ENCODE peak calls at places on chromosomes 2 and 18, in seven cellular contexts. H is A549, G is GM12878, M is SK-N-SH, D is K562, F is HepG2, A is H1. U is an unnamed sample.

GRCh38 chr2:229153946-229154345 is 117.1 kb downstream of the PID1 start:
- DNase-seq in M (no peak), F (no peak), D (no peak), A (no peak), H (no peak), G (no peak), U (no peak)

GRCh38 chr2:134295441-134295840 is 41.6 kb downstream of the MGAT5 start:
- DNase-seq in G (no peak), A (no peak), F (no peak), D (no peak), M (no peak), H (no peak), U (no peak)

GRCh38 chr2:5111581-5111980 is 580.6 kb upstream of the SOX11 start:
- DNase-seq in D (no peak), M (peak; percentile 52), H (no peak), A (no peak), F (no peak), G (no peak), U (no peak)

GRCh38 chr2:40062381-40062780 is 283.3 kb upstream of the THUMPD2 start:
- DNase-seq in G (no peak), M (no peak), H (no peak), A (no peak), F (no peak), D (no peak), U (no peak)

GRCh38 chr18:43720036-43720435 is 442.7 kb upstream of the SYT4 start:
- DNase-seq in H (no peak), G (no peak), D (no peak), M (no peak), F (no peak), A (no peak), U (no peak)

GRCh38 chr2:31239842-31240198 is 5.9 kb downstream of the EHD3 start:
- DNase-seq in G (no peak), H (no peak), F (no peak), M (no peak), A (no peak), D (no peak), U (peak; percentile 42)

GRCh38 chr2:219125225-219125885 is 35.3 kb downstream of the NHEJ1 start:
- DNase-seq in H (peak; percentile 31), M (no peak), G (no peak), D (peak; percentile 70), A (no peak), F (peak; percentile 77), U (peak; percentile 88)

GRCh38 chr2:25251461-25252273 is 83.3 kb upstream of the POMC start:
- DNase-seq in G (no peak), F (peak; percentile 91), H (peak; percentile 67), A (no peak), D (peak; percentile 74), M (peak; percentile 84), U (peak; percentile 7)

GRCh38 chr2:207584952-207585351 is 40.2 kb downstream of the METTL21A start:
- DNase-seq in A (no peak), G (no peak), M (no peak), H (no peak), D (no peak), F (no peak), U (no peak)

GRCh38 chr2:100197643-100198153 is 55.3 kb upstream of the AFF3 start:
- DNase-seq in G (no peak), H (no peak), M (peak; percentile 83), A (no peak), F (no peak), D (no peak), U (peak; percentile 46)

GRCh38 chr18:57833441-57834101 is 30.5 kb upstream of the ATP8B1 start:
- DNase-seq in D (peak; percentile 18), A (no peak), F (peak; percentile 16), H (no peak), G (peak; percentile 55), M (no peak), U (peak; percentile 57)

GRCh38 chr2:51994123-51994788 is 962.3 kb upstream of the NRXN1 start:
- DNase-seq in D (no peak), M (no peak), H (no peak), F (no peak), G (no peak), A (no peak), U (no peak)

GRCh38 chr2:176067587-176068002 is 16.2 kb downstream of the EVX2 start:
- DNase-seq in H (no peak), G (no peak), F (no peak), D (no peak), M (no peak), A (no peak), U (no peak)

GRCh38 chr2:54741250-54741649 is 17.8 kb downstream of the EML6 start:
- DNase-seq in G (no peak), M (no peak), F (no peak), D (no peak), A (no peak), H (no peak), U (peak; percentile 30)

GRCh38 chr2:2014251-2014761 is 270.0 kb upstream of the PXDN start:
- DNase-seq in M (peak; percentile 82), G (no peak), A (no peak), H (no peak), D (no peak), F (no peak), U (no peak)

GRCh38 chr2:137802038-137802437 is 162.2 kb upstream of the HNMT start:
- DNase-seq in D (no peak), G (no peak), H (no peak), F (no peak), A (no peak), M (no peak), U (no peak)

GRCh38 chr18:6566338-6566911 is 151.7 kb upstream of the L3MBTL4 start:
- DNase-seq in A (no peak), D (no peak), G (no peak), M (no peak), H (no peak), F (no peak), U (no peak)

GRCh38 chr2:12803616-12804015 is 86.9 kb downstream of the TRIB2 start:
- DNase-seq in G (no peak), A (no peak), D (no peak), F (no peak), M (peak; percentile 46), H (no peak), U (no peak)

GRCh38 chr2:128028668-128029054 is 802 bp upstream of the SAP130 start:
- DNase-seq in M (peak; percentile 12), F (no peak), A (no peak), D (peak; percentile 46), H (no peak), G (no peak), U (no peak)

GRCh38 chr2:169693344-169693743 is 861 bp downstream of the CFAP210 start:
- DNase-seq in A (no peak), M (peak; percentile 64), G (no peak), F (peak; percentile 52), D (no peak), H (no peak), U (no peak)

GRCh38 chr18:46152436-46152807 is 48.2 kb downstream of the HAUS1 start:
- DNase-seq in H (no peak), A (no peak), F (no peak), M (no peak), D (no peak), G (no peak), U (peak; percentile 83)

GRCh38 chr2:152171733-152172132 is 3.8 kb downstream of the STAM2 start:
- DNase-seq in H (no peak), M (no peak), G (no peak), D (no peak), A (no peak), F (no peak), U (no peak)

GRCh38 chr2:184162426-184162825 is 435.9 kb upstream of the ZNF804A start:
- DNase-seq in G (no peak), H (no peak), F (no peak), M (no peak), D (no peak), A (no peak), U (no peak)

GRCh38 chr2:227455200-227455599 is 16.8 kb upstream of the AGFG1 start:
- DNase-seq in H (no peak), M (no peak), G (no peak), F (no peak), A (no peak), D (no peak), U (no peak)

GRCh38 chr2:60483400-60483799 is 70.1 kb downstream of the BCL11A start:
- DNase-seq in F (no peak), G (no peak), M (no peak), D (no peak), H (no peak), A (no peak), U (peak; percentile 80)

GRCh38 chr2:112712903-112713584 is 7.8 kb upstream of the NT5DC4 start:
- DNase-seq in F (peak; percentile 75), A (no peak), G (no peak), H (no peak), M (no peak), D (peak; percentile 73), U (peak; percentile 84)

GRCh38 chr2:204931562-204931961 is 386.3 kb downstream of the PARD3B start:
- DNase-seq in D (no peak), H (no peak), A (no peak), G (no peak), F (no peak), M (no peak), U (peak; percentile 7)

GRCh38 chr2:150228936-150229335 is 258.5 kb downstream of the RND3 start:
- DNase-seq in D (no peak), G (no peak), M (no peak), F (no peak), A (no peak), H (no peak), U (no peak)
- TF ChIP-seq RFX5 in D (no peak), G (no peak), M (no peak), F (no peak), A (no peak), H (no peak), U (no peak)

DNA sequence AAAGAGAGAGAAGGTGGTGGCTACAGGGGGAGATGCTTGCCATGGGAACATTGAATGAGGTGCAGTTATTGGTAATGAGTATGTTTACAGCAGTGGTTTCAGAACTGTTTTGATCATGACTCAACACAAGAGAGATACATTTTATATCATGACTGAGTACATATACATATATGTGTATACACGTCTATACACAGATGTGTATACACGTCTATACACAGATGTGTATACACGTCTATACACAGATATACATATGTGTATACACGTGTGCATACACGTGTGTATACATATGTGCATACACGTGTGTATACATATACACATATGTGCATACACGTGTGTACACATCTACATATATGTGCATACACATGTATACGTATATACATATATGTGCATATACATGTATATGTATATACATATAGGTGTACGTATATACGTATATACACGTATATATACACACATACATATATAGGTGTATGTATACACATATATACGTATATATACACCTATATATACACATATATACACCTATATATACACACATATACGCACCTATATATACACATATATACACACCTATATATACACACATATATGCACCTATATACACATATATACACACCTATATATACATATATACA is 518.5 kb downstream of the TSN start:
- DNase-seq in F (no peak), A (no peak), H (no peak), M (no peak), G (no peak), D (no peak), U (no peak)
- TF ChIP-seq RFX5 in F (no peak), A (no peak), H (no peak), M (no peak), G (no peak), D (no peak), U (no peak)

GRCh38 chr2:182894174-182894573 is 27.7 kb upstream of the FRZB start:
- DNase-seq in D (no peak), G (no peak), A (no peak), H (no peak), M (no peak), F (no peak), U (peak; percentile 40)
- TF ChIP-seq RFX5 in D (no peak), G (no peak), A (no peak), H (no peak), M (no peak), F (no peak), U (no peak)

GRCh38 chr2:85577386-85578242 is at the start of gene VAMP8:
- DNase-seq in D (peak; percentile 86), H (no peak), F (peak; percentile 44), M (no peak), A (peak; percentile 53), G (no peak), U (no peak)
- TF ChIP-seq RFX5 in D (no peak), H (no peak), F (no peak), M (no peak), A (no peak), G (no peak), U (no peak)